ENCODE peak calls at places on chromosomes 3 and 15, in six cellular contexts. R is HepG2, T is SK-N-SH, J is HCT116, V is H1, X is K562. A is an unnamed sample.

GRCh38 chr15:77038312-77039216 is 32.3 kb downstream of the TSPAN3 start:
- DNase-seq in R (no peak), T (no peak), J (no peak), V (no peak), X (no peak), A (no peak)

GRCh38 chr15:79933245-79933644 is 36.4 kb upstream of the MTHFS start:
- DNase-seq in R (no peak), T (no peak), J (no peak), V (no peak), X (no peak), A (no peak)

GRCh38 chr3:171506743-171507319 is 46.6 kb upstream of the TNIK start:
- DNase-seq in R (no peak), T (no peak), J (no peak), V (no peak), X (no peak), A (no peak)

GRCh38 chr3:17823039-17823438 is 80.6 kb upstream of the TBC1D5 start:
- DNase-seq in R (no peak), T (no peak), J (no peak), V (no peak), X (no peak), A (no peak)

GRCh38 chr3:127970966-127971592 is 56.0 kb downstream of the KBTBD12 start:
- DNase-seq in R (peak), T (peak), J (peak), V (no peak), X (no peak), A (peak)

GRCh38 chr15:64749999-64750657 is 25.3 kb downstream of the RBPMS2 start:
- DNase-seq in R (no peak), T (peak), J (no peak), V (no peak), X (peak), A (peak)

GRCh38 chr3:136994772-136995516 is 37.2 kb downstream of the IL20RB start:
- DNase-seq in R (no peak), T (peak), J (no peak), V (no peak), X (no peak), A (peak)

GRCh38 chr3:178223876-178224275 is 312.4 kb upstream of the KCNMB2 start:
- DNase-seq in R (no peak), T (no peak), J (no peak), V (no peak), X (no peak), A (no peak)

GRCh38 chr3:104868291-104868690 is 498.4 kb upstream of the ALCAM start:
- DNase-seq in R (no peak), T (no peak), J (no peak), V (no peak), X (no peak), A (no peak)

GRCh38 chr3:5078151-5078550 is 43.9 kb upstream of the ARL8B start:
- DNase-seq in R (no peak), T (no peak), J (no peak), V (no peak), X (no peak), A (no peak)

GRCh38 chr3:52144796-52145735 is 9.2 kb downstream of the POC1A start:
- DNase-seq in R (no peak), T (no peak), J (no peak), V (no peak), X (no peak), A (no peak)

GRCh38 chr3:186255703-186256331 is 106.2 kb downstream of the DGKG start:
- DNase-seq in R (no peak), T (no peak), J (no peak), V (peak), X (peak), A (no peak)

GRCh38 chr15:23372284-23372683 is 17.7 kb downstream of the GOLGA8S start:
- DNase-seq in R (no peak), T (no peak), J (no peak), V (no peak), X (no peak), A (no peak)

GRCh38 chr3:82927309-82928253 is 1166.1 kb upstream of the GBE1 start:
- DNase-seq in R (peak), T (no peak), J (no peak), V (no peak), X (no peak), A (no peak)

GRCh38 chr3:5250467-5251195 is 63.1 kb downstream of the EDEM1 start:
- DNase-seq in R (peak), T (peak), J (no peak), V (no peak), X (no peak), A (peak)

GRCh38 chr3:101850327-101851048 is 1.2 kb downstream of the NFKBIZ start:
- DNase-seq in R (no peak), T (peak), J (no peak), V (no peak), X (no peak), A (peak)

GRCh38 chr15:83926116-83926515 is 272.2 kb downstream of the ADAMTSL3 start:
- DNase-seq in R (no peak), T (no peak), J (no peak), V (no peak), X (no peak), A (no peak)

GRCh38 chr3:150253622-150254021 is 154.5 kb upstream of the TSC22D2 start:
- DNase-seq in R (peak), T (no peak), J (no peak), V (no peak), X (no peak), A (no peak)

GRCh38 chr3:154953538-154953937 is 126.6 kb upstream of the MME start:
- DNase-seq in R (no peak), T (no peak), J (no peak), V (no peak), X (no peak), A (no peak)

GRCh38 chr3:59040902-59041301 is 8.9 kb downstream of the CFAP20DC start:
- DNase-seq in R (no peak), T (no peak), J (no peak), V (no peak), X (no peak), A (no peak)

GRCh38 chr3:172411478-172411947 is 36.7 kb downstream of the GHSR start:
- DNase-seq in R (no peak), T (no peak), J (no peak), V (no peak), X (no peak), A (no peak)

GRCh38 chr15:64877435-64877834 is 34.3 kb upstream of the ANKDD1A start:
- DNase-seq in R (no peak), T (no peak), J (no peak), V (no peak), X (no peak), A (no peak)

GRCh38 chr3:159741281-159741680 is 247.4 kb upstream of the IL12A start:
- DNase-seq in R (no peak), T (no peak), J (no peak), V (no peak), X (no peak), A (no peak)

GRCh38 chr3:29236441-29236840 is 44.4 kb upstream of the RBMS3 start:
- DNase-seq in R (no peak), T (no peak), J (no peak), V (no peak), X (no peak), A (no peak)

GRCh38 chr3:126419151-126419703 is 24.5 kb downstream of the CFAP100 start:
- DNase-seq in R (no peak), T (peak), J (no peak), V (peak), X (no peak), A (no peak)

GRCh38 chr15:55281517-55282227 is 7.9 kb downstream of the RAB27A start:
- DNase-seq in R (no peak), T (no peak), J (no peak), V (no peak), X (no peak), A (no peak)

GRCh38 chr15:41513282-41514227 is at the start of gene LTK:
- DNase-seq in R (no peak), T (peak), J (peak), V (peak), X (peak), A (no peak)

GRCh38 chr3:119240101-119240581 is 537 bp downstream of the B4GALT4 start:
- DNase-seq in R (peak), T (no peak), J (no peak), V (no peak), X (peak), A (no peak)
- TF ChIP-seq JUND in R (no peak), T (no peak), J (no peak), V (no peak), X (no peak), A (no peak)

DNA sequence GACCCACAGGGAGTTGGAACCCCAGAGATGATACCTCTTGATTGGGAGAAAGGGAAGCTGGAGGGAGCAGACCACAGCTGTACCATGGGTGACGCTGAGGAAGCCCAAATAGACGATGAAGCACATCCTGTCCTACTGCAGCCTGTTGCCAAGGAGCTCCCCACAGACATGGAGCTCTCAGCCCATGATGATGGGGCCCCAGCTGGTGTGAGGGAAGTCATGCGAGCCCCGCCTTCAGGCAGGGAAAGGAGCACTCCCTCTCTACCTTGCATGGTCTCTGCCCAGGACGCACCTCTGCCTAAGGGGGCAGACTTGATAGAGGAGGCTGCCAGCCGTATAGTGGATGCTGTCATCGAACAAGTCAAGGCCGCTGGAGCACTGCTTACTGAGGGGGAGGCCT is 201.1 kb downstream of the AKAP13 start:
- DNase-seq in R (no peak), T (no peak), J (no peak), V (no peak), X (no peak), A (no peak)
- TF ChIP-seq JUND in R (no peak), T (no peak), J (no peak), V (no peak), X (no peak), A (no peak)

GRCh38 chr15:95394186-95395067 is 936.1 kb upstream of the NR2F2 start:
- DNase-seq in R (no peak), T (no peak), J (no peak), V (no peak), X (no peak), A (no peak)
- TF ChIP-seq JUND in R (no peak), T (no peak), J (no peak), V (no peak), X (no peak), A (no peak)

GRCh38 chr3:138469869-138470268 is 35.5 kb downstream of the ESYT3 start:
- DNase-seq in R (no peak), T (no peak), J (no peak), V (peak), X (no peak), A (no peak)
- TF ChIP-seq JUND in R (no peak), T (no peak), J (no peak), V (no peak), X (no peak), A (no peak)

DNA sequence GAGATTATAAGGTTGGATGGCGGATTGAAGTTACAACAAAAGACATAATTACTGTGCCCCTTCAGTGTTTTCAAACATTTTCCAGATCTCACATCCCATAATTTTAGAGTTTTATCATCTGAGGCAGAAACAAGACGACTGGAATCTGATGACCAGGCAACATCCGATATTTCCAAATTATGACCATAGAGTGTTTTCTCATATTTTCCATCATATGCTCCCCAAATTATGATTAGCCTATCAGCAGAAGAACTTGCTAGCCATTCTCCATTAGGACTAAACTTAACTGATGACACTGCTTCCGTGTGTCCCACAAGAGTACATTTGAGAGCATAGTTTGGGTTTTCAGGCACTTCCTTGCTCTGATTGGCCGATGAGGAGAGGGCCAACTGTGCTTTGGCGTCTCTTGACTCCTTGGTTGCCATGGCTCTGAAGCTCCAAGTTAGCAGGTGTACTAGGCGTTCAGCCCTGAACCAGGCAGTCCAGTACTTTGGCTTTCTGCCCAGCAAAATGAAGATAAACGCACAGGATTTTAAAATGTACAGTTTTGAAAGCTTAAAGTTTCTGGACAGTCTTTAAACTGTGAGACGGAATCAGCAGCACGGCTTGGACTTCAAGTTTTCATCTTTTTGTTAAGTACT is 638 bp downstream of the WDR5B start:
- DNase-seq in R (peak), T (peak), J (peak), V (peak), X (peak), A (peak)
- TF ChIP-seq JUND in R (no peak), T (no peak), J (no peak), V (no peak), X (no peak), A (no peak)

GRCh38 chr15:40343512-40343911 is 2.8 kb upstream of the CCDC9B start:
- DNase-seq in R (peak), T (no peak), J (no peak), V (no peak), X (no peak), A (no peak)
- TF ChIP-seq JUND in R (no peak), T (no peak), J (no peak), V (no peak), X (no peak), A (no peak)

GRCh38 chr3:124260206-124260915 is 268.4 kb upstream of the ROPN1 start:
- DNase-seq in R (no peak), T (no peak), J (no peak), V (no peak), X (no peak), A (no peak)

GRCh38 chr3:124257332-124257864 is 265.5 kb upstream of the ROPN1 start:
- DNase-seq in R (no peak), T (peak), J (no peak), V (no peak), X (no peak), A (no peak)

GRCh38 chr3:124256599-124256998 is 264.7 kb upstream of the ROPN1 start:
- DNase-seq in R (no peak), T (no peak), J (no peak), V (no peak), X (no peak), A (no peak)

GRCh38 chr3:124256156-124256555 is 264.2 kb upstream of the ROPN1 start:
- DNase-seq in R (no peak), T (no peak), J (no peak), V (no peak), X (no peak), A (no peak)

DNA sequence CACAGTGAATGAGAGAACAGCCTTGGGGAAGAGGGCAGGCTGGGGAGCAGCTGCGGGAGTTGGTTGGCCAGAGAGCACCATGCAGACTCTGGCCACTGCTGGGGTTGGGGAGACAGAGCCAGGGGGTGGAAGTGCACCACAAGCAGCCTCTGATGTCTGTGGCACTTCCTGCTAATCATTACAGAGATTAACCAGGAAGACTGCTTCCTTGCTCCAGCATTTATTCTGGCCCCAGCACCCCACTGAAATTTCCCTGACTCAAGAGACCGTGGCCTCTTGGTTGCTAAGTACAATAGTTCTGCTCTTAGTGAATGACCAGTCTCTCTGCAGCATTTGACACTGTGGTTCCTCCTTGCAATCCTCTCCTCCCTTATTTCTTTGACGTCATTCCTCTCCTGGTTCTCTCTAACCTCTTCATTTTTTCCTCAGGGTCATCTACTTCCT is 266.2 kb upstream of the ROPN1 start:
- DNase-seq in R (no peak), T (peak), J (no peak), V (no peak), X (no peak), A (no peak)
- TF ChIP-seq JUND in R (no peak), T (no peak), J (no peak), V (no peak), X (no peak), A (no peak)

GRCh38 chr3:45387636-45388348 is 584 bp upstream of the LARS2 start:
- DNase-seq in R (no peak), T (no peak), J (no peak), V (no peak), X (no peak), A (no peak)
- TF ChIP-seq JUND in R (no peak), T (no peak), J (no peak), V (peak), X (peak), A (no peak)